ENCODE peak calls at places on chromosomes 16 and 17, in ten cellular contexts. F is MM.1S, T is body of pancreas, L is GM12864, V is astrocyte of the spinal cord, Z is foreskin fibroblast, Q is A549, J is stomach, Y is esophagus squamous epithelium, A is breast epithelium. K is an unnamed sample.

GRCh38 chr16:83930730-83931500 is 22.1 kb upstream of the OSGIN1 start:
- DNase-seq in F (no peak), T (no peak), L (no peak), V (no peak), Z (no peak), Q (no peak), J (no peak), Y (no peak), A (no peak), K (no peak)

GRCh38 chr17:57894848-57895247 is 45.0 kb upstream of the MRPS23 start:
- DNase-seq in F (no peak), T (no peak), L (no peak), V (no peak), Z (no peak), Q (no peak), J (no peak), Y (no peak), A (no peak), K (no peak)

GRCh38 chr17:51486091-51486490 is 225.7 kb downstream of the UTP18 start:
- DNase-seq in F (no peak), T (peak; percentile 51), L (no peak), V (no peak), Z (no peak), Q (no peak), J (peak; percentile 34), Y (no peak), A (no peak), K (no peak)

GRCh38 chr17:81471804-81472456 is 40.7 kb downstream of the ACTG1 start:
- DNase-seq in F (peak; percentile 33), T (peak; percentile 60), L (no peak), V (peak; percentile 74), Z (peak; percentile 95), Q (peak; percentile 94), J (no peak), Y (no peak), A (peak; percentile 66), K (peak; percentile 74)

GRCh38 chr16:25118851-25119584 is 7.5 kb downstream of the LCMT1 start:
- DNase-seq in F (no peak), T (no peak), L (no peak), V (no peak), Z (no peak), Q (no peak), J (no peak), Y (no peak), A (no peak), K (no peak)

GRCh38 chr16:11743308-11744074 is 834 bp upstream of the TXNDC11 start:
- DNase-seq in F (no peak), T (peak; percentile 78), L (no peak), V (peak; percentile 8), Z (peak; percentile 58), Q (peak; percentile 38), J (peak; percentile 41), Y (peak; percentile 10), A (no peak), K (no peak)

GRCh38 chr16:57388359-57389086 is 16.0 kb upstream of the CCL17 start:
- DNase-seq in F (no peak), T (no peak), L (peak; percentile 62), V (no peak), Z (no peak), Q (no peak), J (no peak), Y (no peak), A (no peak), K (no peak)

GRCh38 chr17:1399366-1399678 is 700 bp downstream of the YWHAE start:
- DNase-seq in F (no peak), T (peak; percentile 43), L (no peak), V (no peak), Z (no peak), Q (no peak), J (peak; percentile 45), Y (no peak), A (peak; percentile 60), K (no peak)

GRCh38 chr17:76797441-76797840 is 59.5 kb downstream of the MFSD11 start:
- DNase-seq in F (no peak), T (no peak), L (no peak), V (no peak), Z (no peak), Q (no peak), J (no peak), Y (no peak), A (no peak), K (no peak)

GRCh38 chr16:72551649-72552048 is 379.7 kb upstream of the PMFBP1 start:
- DNase-seq in F (no peak), T (no peak), L (no peak), V (no peak), Z (no peak), Q (no peak), J (no peak), Y (no peak), A (no peak), K (no peak)

GRCh38 chr16:54244061-54244886 is 42.3 kb downstream of the IRX3 start:
- DNase-seq in F (no peak), T (no peak), L (no peak), V (no peak), Z (no peak), Q (no peak), J (no peak), Y (no peak), A (no peak), K (no peak)

GRCh38 chr16:19984136-19984535 is 89.6 kb downstream of the GPR139 start:
- DNase-seq in F (no peak), T (no peak), L (no peak), V (no peak), Z (no peak), Q (no peak), J (no peak), Y (no peak), A (no peak), K (no peak)

GRCh38 chr16:19979638-19980037 is 94.1 kb downstream of the GPR139 start:
- DNase-seq in F (no peak), T (no peak), L (no peak), V (no peak), Z (no peak), Q (no peak), J (no peak), Y (no peak), A (no peak), K (no peak)

DNA sequence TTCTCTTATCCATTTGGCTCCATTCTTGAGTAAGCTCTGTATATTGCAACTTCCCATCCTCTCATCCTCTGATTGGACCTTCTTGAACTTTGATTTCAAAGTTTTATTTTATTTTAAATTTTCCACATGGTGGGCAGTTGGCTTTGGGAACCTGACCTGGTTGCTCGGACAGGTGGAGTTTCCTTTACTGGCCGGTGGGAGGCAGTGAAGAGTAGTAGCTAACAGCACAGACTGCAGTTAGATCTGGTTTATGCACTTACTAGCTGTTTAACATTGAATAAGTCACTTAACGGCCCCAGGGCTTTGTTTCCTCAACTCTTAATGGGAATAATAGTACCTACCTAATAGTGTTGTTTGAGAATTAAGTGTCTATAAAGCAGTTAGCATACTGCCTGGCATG is 92.8 kb downstream of the GPR139 start:
- DNase-seq in F (no peak), T (peak; percentile 7), L (no peak), V (no peak), Z (no peak), Q (peak; percentile 12), J (no peak), Y (no peak), A (no peak), K (no peak)
- TF ChIP-seq CTCF in F (peak; percentile 32), T (peak; percentile 48), L (peak; percentile 64), V (peak; percentile 25), Z (peak; percentile 7), Q (peak; percentile 37), J (peak; percentile 15), Y (peak; percentile 33), A (no peak), K (no peak)

GRCh38 chr16:56192971-56193936 is 2.0 kb downstream of the GNAO1 start:
- DNase-seq in F (no peak), T (no peak), L (no peak), V (no peak), Z (no peak), Q (no peak), J (no peak), Y (no peak), A (no peak), K (no peak)
- H3K4me3 ChIP-seq in F (no peak overlapping the region), T (no peak overlapping the region), L (no peak overlapping the region), V (no peak overlapping the region), Z (no peak overlapping the region), Q (no peak overlapping the region), J (peak overlapping the region; percentile 76), Y (peak overlapping the region; percentile 49), A (no peak overlapping the region), K (no peak overlapping the region)

GRCh38 chr17:32117399-32117798 is 24.9 kb upstream of the RHOT1 start:
- DNase-seq in F (no peak), T (no peak), L (no peak), V (no peak), Z (no peak), Q (no peak), J (peak; percentile 24), Y (no peak), A (no peak), K (no peak)
- TF ChIP-seq CTCF in F (no peak), T (no peak), L (no peak), V (no peak), Z (no peak), Q (no peak), J (no peak), Y (no peak), A (no peak), K (no peak)

GRCh38 chr17:44004761-44005526 is 522 bp downstream of the NAGS start:
- DNase-seq in F (no peak), T (no peak), L (no peak), V (peak; percentile 14), Z (no peak), Q (no peak), J (peak; percentile 36), Y (no peak), A (no peak), K (no peak)

GRCh38 chr17:44005527-44005864 is 1.1 kb downstream of the NAGS start:
- DNase-seq in F (no peak), T (no peak), L (no peak), V (no peak), Z (no peak), Q (no peak), J (no peak), Y (no peak), A (no peak), K (no peak)

GRCh38 chr17:44005865-44006580 is 1.6 kb downstream of the NAGS start:
- DNase-seq in F (peak; percentile 25), T (peak; percentile 55), L (no peak), V (peak; percentile 24), Z (no peak), Q (no peak), J (peak; percentile 59), Y (no peak), A (no peak), K (no peak)

GRCh38 chr17:44002141-44002848 is 2.1 kb upstream of the NAGS start:
- DNase-seq in F (no peak), T (no peak), L (no peak), V (peak; percentile 79), Z (peak; percentile 89), Q (no peak), J (no peak), Y (no peak), A (no peak), K (peak; percentile 65)

DNA sequence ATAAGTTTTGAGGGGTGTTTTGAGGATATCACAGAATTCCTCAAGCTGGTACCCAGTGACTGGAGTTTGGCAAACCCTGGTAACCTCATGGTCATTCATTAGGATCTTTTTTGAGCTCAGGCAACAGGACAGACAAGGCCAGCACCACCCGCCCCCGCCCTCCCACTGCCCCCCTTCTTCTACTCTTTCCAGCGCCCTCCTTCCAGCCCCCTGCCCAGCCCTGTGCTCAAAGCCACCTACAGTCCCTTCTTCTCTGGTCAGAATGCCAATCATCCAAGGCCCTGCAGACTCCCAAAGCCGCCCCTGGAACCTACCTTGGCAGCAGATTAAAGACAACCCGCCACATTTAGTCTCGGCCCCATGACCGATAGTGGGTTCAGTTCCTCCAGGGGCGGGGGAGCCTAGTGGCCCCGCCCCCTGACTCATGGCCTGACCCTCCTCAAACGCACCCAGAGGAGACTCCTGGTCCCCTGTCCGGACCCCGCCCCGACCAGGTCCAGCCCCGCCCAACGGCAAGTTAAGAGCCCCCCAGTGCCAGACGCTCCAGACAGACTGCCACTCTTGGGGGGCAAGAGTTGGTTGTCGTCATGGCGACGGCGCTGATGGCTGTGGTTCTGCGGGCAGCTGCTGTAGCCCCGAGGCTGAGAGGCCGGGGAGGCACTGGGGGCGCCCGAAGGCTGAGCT is at the start of gene NAGS:
- DNase-seq in F (no peak), T (no peak), L (no peak), V (peak; percentile 45), Z (peak; percentile 81), Q (no peak), J (no peak), Y (no peak), A (no peak), K (no peak)
- H3K4me3 ChIP-seq in F (no peak within 1 kb of the TSS), T (no peak within 1 kb of the TSS), L (no peak within 1 kb of the TSS), V (peak within 1 kb of the TSS; percentile 67), Z (peak within 1 kb of the TSS; percentile 67), Q (no peak within 1 kb of the TSS), J (peak within 1 kb of the TSS; percentile 59), Y (peak within 1 kb of the TSS; percentile 77), A (peak within 1 kb of the TSS; percentile 40), K (no peak within 1 kb of the TSS)